ENCODE peak calls at places on chromosomes 6 and 20, in nine cellular contexts. X, D, R, W, L, T, S, C and I are unnamed samples.

GRCh38 chr6:73564578-73565345 is 43.9 kb upstream of the EEF1A1 start:
- DNase-seq in W (no peak), L (no peak), X (no peak), D (no peak), R (no peak), S (no peak), C (no peak), T (no peak), I (no peak)

GRCh38 chr20:59747671-59748515 is 143.6 kb downstream of the PHACTR3 start:
- DNase-seq in L (no peak), D (no peak), X (no peak), T (no peak), S (no peak), W (no peak), R (no peak), C (no peak), I (no peak)

GRCh38 chr6:149962461-149963211 is 1.1 kb upstream of the ULBP1 start:
- DNase-seq in L (no peak), C (no peak), T (no peak), X (peak; percentile 38), R (no peak), W (no peak), D (no peak), S (no peak), I (no peak)

GRCh38 chr6:83308833-83309232 is 115.7 kb downstream of the RWDD2A start:
- DNase-seq in D (no peak), C (no peak), R (no peak), W (no peak), X (no peak), L (no peak), S (no peak), T (no peak), I (no peak)

GRCh38 chr6:151652338-151652737 is 155.1 kb upstream of the ESR1 start:
- DNase-seq in R (no peak), W (no peak), T (no peak), C (no peak), S (no peak), D (no peak), L (no peak), X (no peak), I (peak; percentile 65)

GRCh38 chr6:80767808-80768207 is 661.3 kb downstream of the BCKDHB start:
- DNase-seq in S (no peak), L (peak; percentile 53), R (no peak), T (no peak), D (peak; percentile 16), W (no peak), X (peak; percentile 73), C (peak; percentile 23), I (no peak)

GRCh38 chr6:98024359-98024758 is 741.3 kb upstream of the MMS22L start:
- DNase-seq in T (no peak), W (no peak), X (no peak), L (no peak), D (no peak), R (no peak), S (no peak), C (no peak), I (no peak)

GRCh38 chr6:73234732-73235131 is 9.4 kb upstream of the KHDC1L start:
- DNase-seq in D (no peak), R (no peak), S (peak; percentile 38), W (no peak), C (no peak), L (no peak), X (no peak), T (no peak), I (no peak)

GRCh38 chr6:2197177-2197671 is 48.2 kb downstream of the GMDS start:
- DNase-seq in W (no peak), D (peak; percentile 42), X (no peak), C (no peak), R (no peak), T (no peak), L (no peak), S (no peak), I (no peak)

GRCh38 chr6:82953871-82954270 is 111.8 kb downstream of the UBE3D start:
- DNase-seq in T (no peak), S (no peak), L (peak; percentile 35), R (peak; percentile 57), C (no peak), D (no peak), X (no peak), W (no peak), I (no peak)

GRCh38 chr6:18119236-18119635 is 3.2 kb downstream of the NHLRC1 start:
- DNase-seq in L (no peak), S (no peak), R (no peak), T (no peak), C (no peak), W (no peak), X (no peak), D (no peak), I (no peak)

GRCh38 chr6:18118330-18118729 is 4.1 kb downstream of the NHLRC1 start:
- DNase-seq in R (no peak), C (peak; percentile 42), D (no peak), L (no peak), W (no peak), T (no peak), X (no peak), S (no peak), I (peak; percentile 53)

GRCh38 chr6:18126116-18126515 is 3.6 kb upstream of the NHLRC1 start:
- DNase-seq in C (no peak), S (no peak), T (no peak), W (no peak), D (no peak), L (no peak), X (no peak), R (no peak), I (no peak)

GRCh38 chr6:18121580-18122127 is 823 bp downstream of the NHLRC1 start:
- DNase-seq in W (no peak), T (no peak), R (no peak), C (no peak), S (no peak), L (no peak), X (peak; percentile 63), D (no peak), I (peak; percentile 48)

GRCh38 chr6:18122128-18123093 is at the start of gene NHLRC1:
- DNase-seq in T (peak; percentile 35), S (peak; percentile 93), C (peak; percentile 93), L (peak; percentile 89), R (peak; percentile 98), D (peak; percentile 83), X (peak; percentile 95), W (peak; percentile 74), I (peak; percentile 93)
- TF ChIP-seq POLR2A in T (no peak), S (peak; percentile 64), C (peak; percentile 31), L (no peak), R (no peak), D (peak; percentile 40), X (peak; percentile 25), W (peak; percentile 39), I (peak; percentile 60)

GRCh38 chr6:41652876-41653641 is 14.8 kb downstream of the MDFI start:
- DNase-seq in S (no peak), T (no peak), R (no peak), W (no peak), X (no peak), D (no peak), C (no peak), L (no peak), I (no peak)
- H3K4me3 ChIP-seq in S (no peak overlapping the region), T (no peak overlapping the region), R (no peak overlapping the region), W (no peak overlapping the region), X (no peak overlapping the region), D (no peak overlapping the region), C (no peak overlapping the region), L (no peak overlapping the region), I (no peak overlapping the region)

GRCh38 chr6:137724495-137725211 is 142.4 kb upstream of the TNFAIP3 start:
- DNase-seq in W (no peak), L (peak; percentile 26), C (peak; percentile 59), X (peak; percentile 67), S (no peak), D (no peak), T (no peak), R (no peak), I (peak; percentile 50)

GRCh38 chr6:137722749-137723272 is 144.2 kb upstream of the TNFAIP3 start:
- DNase-seq in C (no peak), W (no peak), R (no peak), X (no peak), T (no peak), D (no peak), S (no peak), L (no peak), I (no peak)

GRCh38 chr6:137725949-137726348 is 141.1 kb upstream of the TNFAIP3 start:
- DNase-seq in W (no peak), C (no peak), L (no peak), X (no peak), D (no peak), T (no peak), R (no peak), S (no peak), I (no peak)

GRCh38 chr6:137724018-137724403 is 143.0 kb upstream of the TNFAIP3 start:
- DNase-seq in C (no peak), W (no peak), X (no peak), L (no peak), D (no peak), T (no peak), R (no peak), S (peak; percentile 21), I (peak; percentile 78)

GRCh38 chr6:137723273-137724017 is 143.6 kb upstream of the TNFAIP3 start:
- DNase-seq in W (no peak), R (no peak), C (no peak), D (no peak), S (no peak), T (no peak), X (no peak), L (no peak), I (peak; percentile 77)
- TF ChIP-seq POLR2A in W (no peak), R (no peak), C (no peak), D (no peak), S (no peak), T (no peak), X (no peak), L (no peak), I (peak; percentile 47)

GRCh38 chr20:32480361-32481199 is 104.6 kb downstream of the NOL4L start:
- DNase-seq in X (peak; percentile 59), D (no peak), W (no peak), S (no peak), T (no peak), R (no peak), C (no peak), L (no peak), I (peak; percentile 11)

GRCh38 chr20:32478576-32478975 is 106.6 kb downstream of the NOL4L start:
- DNase-seq in R (no peak), X (peak; percentile 38), C (no peak), W (no peak), L (no peak), D (no peak), T (no peak), S (no peak), I (no peak)

GRCh38 chr20:32479697-32480140 is 105.4 kb downstream of the NOL4L start:
- DNase-seq in W (no peak), L (no peak), X (peak; percentile 51), C (no peak), D (no peak), S (no peak), T (no peak), R (no peak), I (peak; percentile 19)

GRCh38 chr20:32477594-32478512 is 107.3 kb downstream of the NOL4L start:
- DNase-seq in D (no peak), X (peak; percentile 71), L (no peak), T (no peak), W (no peak), C (peak; percentile 82), S (no peak), R (no peak), I (peak; percentile 59)

GRCh38 chr20:32479012-32479411 is 106.1 kb downstream of the NOL4L start:
- DNase-seq in D (no peak), T (no peak), W (no peak), C (no peak), L (no peak), S (no peak), R (no peak), X (peak; percentile 44), I (no peak)
- H3K4me3 ChIP-seq in D (no peak overlapping the region), T (no peak overlapping the region), W (no peak overlapping the region), C (no peak overlapping the region), L (no peak overlapping the region), S (no peak overlapping the region), R (no peak overlapping the region), X (no peak overlapping the region), I (no peak overlapping the region)